ENCODE peak calls at places on chromosomes 4 and X, in ten cellular contexts. One of them, this sample, is unnamed.

GRCh38 chrX:18984381-18985185 is 669 bp upstream of the PHKA2 start:
- DNase-seq in NCI-H345: peak
- DNase-seq in GM23248: peak
- DNase-seq in AG08395: peak
- DNase-seq in endothelial cell: peak
- DNase-seq in brain microvascular endothelial cell: peak
- DNase-seq in glutamatergic neuron: peak
- DNase-seq in mesendoderm: peak
- DNase-seq in naive thymus-derived CD8-positive, alpha-beta T cell: peak
- DNase-seq in activated T-cell treated with anti-CD3 and anti-CD28 coated beads for 1 hour: peak
- DNase-seq in this sample: peak

GRCh38 chrX:120358687-120359086 is 3.2 kb upstream of the ATP1B4 start:
- DNase-seq in NCI-H345: peak
- DNase-seq in GM23248: peak
- DNase-seq in AG08395: peak
- DNase-seq in endothelial cell: no peak
- DNase-seq in brain microvascular endothelial cell: peak
- DNase-seq in glutamatergic neuron: peak
- DNase-seq in mesendoderm: no peak
- DNase-seq in naive thymus-derived CD8-positive, alpha-beta T cell: no peak
- DNase-seq in activated T-cell treated with anti-CD3 and anti-CD28 coated beads for 1 hour: no peak
- DNase-seq in this sample: peak

GRCh38 chr4:183812567-183812966 is 92.5 kb upstream of the STOX2 start:
- DNase-seq in NCI-H345: no peak
- DNase-seq in GM23248: no peak
- DNase-seq in AG08395: no peak
- DNase-seq in endothelial cell: no peak
- DNase-seq in brain microvascular endothelial cell: no peak
- DNase-seq in glutamatergic neuron: no peak
- DNase-seq in mesendoderm: no peak
- DNase-seq in naive thymus-derived CD8-positive, alpha-beta T cell: no peak
- DNase-seq in activated T-cell treated with anti-CD3 and anti-CD28 coated beads for 1 hour: no peak
- DNase-seq in this sample: no peak

GRCh38 chrX:17081535-17081934 is 135.1 kb downstream of the REPS2 start:
- DNase-seq in NCI-H345: no peak
- DNase-seq in GM23248: no peak
- DNase-seq in AG08395: no peak
- DNase-seq in endothelial cell: no peak
- DNase-seq in brain microvascular endothelial cell: no peak
- DNase-seq in glutamatergic neuron: no peak
- DNase-seq in mesendoderm: no peak
- DNase-seq in naive thymus-derived CD8-positive, alpha-beta T cell: no peak
- DNase-seq in activated T-cell treated with anti-CD3 and anti-CD28 coated beads for 1 hour: no peak
- DNase-seq in this sample: no peak

GRCh38 chr4:15809058-15809457 is 30.9 kb downstream of the CD38 start:
- DNase-seq in NCI-H345: no peak
- DNase-seq in GM23248: no peak
- DNase-seq in AG08395: no peak
- DNase-seq in endothelial cell: no peak
- DNase-seq in brain microvascular endothelial cell: no peak
- DNase-seq in glutamatergic neuron: no peak
- DNase-seq in mesendoderm: no peak
- DNase-seq in naive thymus-derived CD8-positive, alpha-beta T cell: no peak
- DNase-seq in activated T-cell treated with anti-CD3 and anti-CD28 coated beads for 1 hour: no peak
- DNase-seq in this sample: no peak

GRCh38 chrX:24343719-24344118 is 16.7 kb upstream of the SUPT20HL1 start:
- DNase-seq in NCI-H345: no peak
- DNase-seq in GM23248: no peak
- DNase-seq in AG08395: no peak
- DNase-seq in endothelial cell: no peak
- DNase-seq in brain microvascular endothelial cell: no peak
- DNase-seq in glutamatergic neuron: no peak
- DNase-seq in mesendoderm: no peak
- DNase-seq in naive thymus-derived CD8-positive, alpha-beta T cell: no peak
- DNase-seq in activated T-cell treated with anti-CD3 and anti-CD28 coated beads for 1 hour: no peak
- DNase-seq in this sample: no peak

GRCh38 chrX:130049821-130050220 is 60.5 kb downstream of the ELF4 start:
- DNase-seq in NCI-H345: no peak
- DNase-seq in GM23248: no peak
- DNase-seq in AG08395: no peak
- DNase-seq in endothelial cell: no peak
- DNase-seq in brain microvascular endothelial cell: no peak
- DNase-seq in glutamatergic neuron: no peak
- DNase-seq in mesendoderm: no peak
- DNase-seq in naive thymus-derived CD8-positive, alpha-beta T cell: no peak
- DNase-seq in activated T-cell treated with anti-CD3 and anti-CD28 coated beads for 1 hour: no peak
- DNase-seq in this sample: no peak

GRCh38 chr4:53595823-53596222 is 4.5 kb upstream of the LNX1 start:
- DNase-seq in NCI-H345: no peak
- DNase-seq in GM23248: no peak
- DNase-seq in AG08395: no peak
- DNase-seq in endothelial cell: no peak
- DNase-seq in brain microvascular endothelial cell: no peak
- DNase-seq in glutamatergic neuron: no peak
- DNase-seq in mesendoderm: no peak
- DNase-seq in naive thymus-derived CD8-positive, alpha-beta T cell: no peak
- DNase-seq in activated T-cell treated with anti-CD3 and anti-CD28 coated beads for 1 hour: no peak
- DNase-seq in this sample: no peak

GRCh38 chr4:114464873-114465272 is 133.7 kb upstream of the UGT8 start:
- DNase-seq in NCI-H345: no peak
- DNase-seq in GM23248: peak
- DNase-seq in AG08395: no peak
- DNase-seq in endothelial cell: no peak
- DNase-seq in brain microvascular endothelial cell: no peak
- DNase-seq in glutamatergic neuron: no peak
- DNase-seq in mesendoderm: no peak
- DNase-seq in naive thymus-derived CD8-positive, alpha-beta T cell: no peak
- DNase-seq in activated T-cell treated with anti-CD3 and anti-CD28 coated beads for 1 hour: no peak
- DNase-seq in this sample: peak

GRCh38 chr4:18935956-18936355 is 914.4 kb upstream of the LCORL start:
- DNase-seq in NCI-H345: no peak
- DNase-seq in GM23248: no peak
- DNase-seq in AG08395: no peak
- DNase-seq in endothelial cell: no peak
- DNase-seq in brain microvascular endothelial cell: no peak
- DNase-seq in glutamatergic neuron: no peak
- DNase-seq in mesendoderm: peak
- DNase-seq in naive thymus-derived CD8-positive, alpha-beta T cell: no peak
- DNase-seq in activated T-cell treated with anti-CD3 and anti-CD28 coated beads for 1 hour: no peak
- DNase-seq in this sample: no peak

GRCh38 chr4:121711263-121712000 is 14.7 kb upstream of the ANXA5 start:
- DNase-seq in NCI-H345: no peak
- DNase-seq in GM23248: peak
- DNase-seq in AG08395: peak
- DNase-seq in endothelial cell: peak
- DNase-seq in brain microvascular endothelial cell: peak
- DNase-seq in glutamatergic neuron: peak
- DNase-seq in mesendoderm: peak
- DNase-seq in naive thymus-derived CD8-positive, alpha-beta T cell: no peak
- DNase-seq in activated T-cell treated with anti-CD3 and anti-CD28 coated beads for 1 hour: no peak
- DNase-seq in this sample: peak

GRCh38 chr4:8528713-8529112 is 51.5 kb upstream of the GPR78 start:
- DNase-seq in NCI-H345: no peak
- DNase-seq in GM23248: peak
- DNase-seq in AG08395: no peak
- DNase-seq in endothelial cell: no peak
- DNase-seq in brain microvascular endothelial cell: peak
- DNase-seq in glutamatergic neuron: no peak
- DNase-seq in mesendoderm: no peak
- DNase-seq in naive thymus-derived CD8-positive, alpha-beta T cell: no peak
- DNase-seq in activated T-cell treated with anti-CD3 and anti-CD28 coated beads for 1 hour: no peak
- DNase-seq in this sample: peak

GRCh38 chrX:136582624-136583023 is 50.6 kb downstream of the VGLL1 start:
- DNase-seq in NCI-H345: no peak
- DNase-seq in GM23248: no peak
- DNase-seq in AG08395: no peak
- DNase-seq in endothelial cell: no peak
- DNase-seq in brain microvascular endothelial cell: no peak
- DNase-seq in glutamatergic neuron: no peak
- DNase-seq in mesendoderm: no peak
- DNase-seq in naive thymus-derived CD8-positive, alpha-beta T cell: no peak
- DNase-seq in activated T-cell treated with anti-CD3 and anti-CD28 coated beads for 1 hour: no peak
- DNase-seq in this sample: no peak

GRCh38 chr4:176277162-176277904 is 8.3 kb upstream of the ASB5 start:
- DNase-seq in NCI-H345: peak
- DNase-seq in GM23248: peak
- DNase-seq in AG08395: peak
- DNase-seq in endothelial cell: peak
- DNase-seq in brain microvascular endothelial cell: peak
- DNase-seq in glutamatergic neuron: peak
- DNase-seq in mesendoderm: peak
- DNase-seq in naive thymus-derived CD8-positive, alpha-beta T cell: no peak
- DNase-seq in activated T-cell treated with anti-CD3 and anti-CD28 coated beads for 1 hour: no peak
- DNase-seq in this sample: peak

GRCh38 chrX:109797311-109797975 is 64.4 kb upstream of the ACSL4 start:
- DNase-seq in NCI-H345: no peak
- DNase-seq in GM23248: peak
- DNase-seq in AG08395: peak
- DNase-seq in endothelial cell: no peak
- DNase-seq in brain microvascular endothelial cell: no peak
- DNase-seq in glutamatergic neuron: no peak
- DNase-seq in mesendoderm: no peak
- DNase-seq in naive thymus-derived CD8-positive, alpha-beta T cell: no peak
- DNase-seq in activated T-cell treated with anti-CD3 and anti-CD28 coated beads for 1 hour: no peak
- DNase-seq in this sample: peak

GRCh38 chr4:80237992-80238391 is 28.5 kb upstream of the FGF5 start:
- DNase-seq in NCI-H345: no peak
- DNase-seq in GM23248: peak
- DNase-seq in AG08395: peak
- DNase-seq in endothelial cell: no peak
- DNase-seq in brain microvascular endothelial cell: peak
- DNase-seq in glutamatergic neuron: no peak
- DNase-seq in mesendoderm: no peak
- DNase-seq in naive thymus-derived CD8-positive, alpha-beta T cell: no peak
- DNase-seq in activated T-cell treated with anti-CD3 and anti-CD28 coated beads for 1 hour: no peak
- DNase-seq in this sample: peak

GRCh38 chr4:182449186-182449880 is 206.1 kb downstream of the TENM3 start:
- DNase-seq in NCI-H345: peak
- DNase-seq in GM23248: no peak
- DNase-seq in AG08395: peak
- DNase-seq in endothelial cell: peak
- DNase-seq in brain microvascular endothelial cell: peak
- DNase-seq in glutamatergic neuron: no peak
- DNase-seq in mesendoderm: peak
- DNase-seq in naive thymus-derived CD8-positive, alpha-beta T cell: no peak
- DNase-seq in activated T-cell treated with anti-CD3 and anti-CD28 coated beads for 1 hour: no peak
- DNase-seq in this sample: peak

GRCh38 chr4:56909083-56909981 is 1.6 kb downstream of the REST start:
- DNase-seq in NCI-H345: no peak
- DNase-seq in GM23248: peak
- DNase-seq in AG08395: peak
- DNase-seq in endothelial cell: peak
- DNase-seq in brain microvascular endothelial cell: peak
- DNase-seq in glutamatergic neuron: peak
- DNase-seq in mesendoderm: peak
- DNase-seq in naive thymus-derived CD8-positive, alpha-beta T cell: peak
- DNase-seq in activated T-cell treated with anti-CD3 and anti-CD28 coated beads for 1 hour: peak
- DNase-seq in this sample: peak

GRCh38 chr4:39706334-39706733 is 8.4 kb downstream of the UBE2K start:
- DNase-seq in NCI-H345: no peak
- DNase-seq in GM23248: peak
- DNase-seq in AG08395: peak
- DNase-seq in endothelial cell: no peak
- DNase-seq in brain microvascular endothelial cell: peak
- DNase-seq in glutamatergic neuron: no peak
- DNase-seq in mesendoderm: peak
- DNase-seq in naive thymus-derived CD8-positive, alpha-beta T cell: no peak
- DNase-seq in activated T-cell treated with anti-CD3 and anti-CD28 coated beads for 1 hour: no peak
- DNase-seq in this sample: peak

GRCh38 chrX:104427693-104428092 is 138.3 kb upstream of the IL1RAPL2 start:
- DNase-seq in NCI-H345: no peak
- DNase-seq in GM23248: no peak
- DNase-seq in AG08395: no peak
- DNase-seq in endothelial cell: no peak
- DNase-seq in brain microvascular endothelial cell: no peak
- DNase-seq in glutamatergic neuron: no peak
- DNase-seq in mesendoderm: no peak
- DNase-seq in naive thymus-derived CD8-positive, alpha-beta T cell: no peak
- DNase-seq in activated T-cell treated with anti-CD3 and anti-CD28 coated beads for 1 hour: no peak
- DNase-seq in this sample: no peak

GRCh38 chrX:112163916-112164315 is 81.3 kb upstream of the TRPC5 start:
- DNase-seq in NCI-H345: no peak
- DNase-seq in GM23248: peak
- DNase-seq in AG08395: peak
- DNase-seq in endothelial cell: no peak
- DNase-seq in brain microvascular endothelial cell: no peak
- DNase-seq in glutamatergic neuron: no peak
- DNase-seq in mesendoderm: no peak
- DNase-seq in naive thymus-derived CD8-positive, alpha-beta T cell: no peak
- DNase-seq in activated T-cell treated with anti-CD3 and anti-CD28 coated beads for 1 hour: no peak
- DNase-seq in this sample: peak

GRCh38 chrX:118116308-118117068 is at the start of gene KLHL13:
- DNase-seq in NCI-H345: peak
- DNase-seq in GM23248: peak
- DNase-seq in AG08395: peak
- DNase-seq in endothelial cell: peak
- DNase-seq in brain microvascular endothelial cell: no peak
- DNase-seq in glutamatergic neuron: peak
- DNase-seq in mesendoderm: peak
- DNase-seq in naive thymus-derived CD8-positive, alpha-beta T cell: peak
- DNase-seq in activated T-cell treated with anti-CD3 and anti-CD28 coated beads for 1 hour: peak
- DNase-seq in this sample: peak

GRCh38 chrX:150692837-150693781 is at the start of gene MTMR1:
- DNase-seq in NCI-H345: peak
- DNase-seq in GM23248: peak
- DNase-seq in AG08395: no peak
- DNase-seq in endothelial cell: peak
- DNase-seq in brain microvascular endothelial cell: no peak
- DNase-seq in glutamatergic neuron: peak
- DNase-seq in mesendoderm: peak
- DNase-seq in naive thymus-derived CD8-positive, alpha-beta T cell: peak
- DNase-seq in activated T-cell treated with anti-CD3 and anti-CD28 coated beads for 1 hour: peak
- DNase-seq in this sample: peak

GRCh38 chr4:61273237-61273636 is 73.1 kb downstream of the ADGRL3 start:
- DNase-seq in NCI-H345: no peak
- DNase-seq in GM23248: no peak
- DNase-seq in AG08395: no peak
- DNase-seq in endothelial cell: no peak
- DNase-seq in brain microvascular endothelial cell: peak
- DNase-seq in glutamatergic neuron: no peak
- DNase-seq in mesendoderm: no peak
- DNase-seq in naive thymus-derived CD8-positive, alpha-beta T cell: no peak
- DNase-seq in activated T-cell treated with anti-CD3 and anti-CD28 coated beads for 1 hour: no peak
- DNase-seq in this sample: no peak

GRCh38 chr4:132737344-132737743 is 411.8 kb upstream of the PCDH10 start:
- DNase-seq in NCI-H345: no peak
- DNase-seq in GM23248: no peak
- DNase-seq in AG08395: no peak
- DNase-seq in endothelial cell: no peak
- DNase-seq in brain microvascular endothelial cell: no peak
- DNase-seq in glutamatergic neuron: peak
- DNase-seq in mesendoderm: peak
- DNase-seq in naive thymus-derived CD8-positive, alpha-beta T cell: no peak
- DNase-seq in activated T-cell treated with anti-CD3 and anti-CD28 coated beads for 1 hour: no peak
- DNase-seq in this sample: no peak

GRCh38 chrX:22392176-22392814 is 119.6 kb downstream of the CBLL2 start:
- DNase-seq in NCI-H345: no peak
- DNase-seq in GM23248: peak
- DNase-seq in AG08395: no peak
- DNase-seq in endothelial cell: no peak
- DNase-seq in brain microvascular endothelial cell: peak
- DNase-seq in glutamatergic neuron: no peak
- DNase-seq in mesendoderm: no peak
- DNase-seq in naive thymus-derived CD8-positive, alpha-beta T cell: no peak
- DNase-seq in activated T-cell treated with anti-CD3 and anti-CD28 coated beads for 1 hour: no peak
- DNase-seq in this sample: no peak

GRCh38 chrX:72304877-72305276 is 837 bp downstream of the CITED1 start:
- DNase-seq in NCI-H345: no peak
- DNase-seq in GM23248: peak
- DNase-seq in AG08395: no peak
- DNase-seq in endothelial cell: no peak
- DNase-seq in brain microvascular endothelial cell: no peak
- DNase-seq in glutamatergic neuron: peak
- DNase-seq in mesendoderm: no peak
- DNase-seq in naive thymus-derived CD8-positive, alpha-beta T cell: no peak
- DNase-seq in activated T-cell treated with anti-CD3 and anti-CD28 coated beads for 1 hour: no peak
- DNase-seq in this sample: peak

GRCh38 chrX:109959356-109959871 is 43.5 kb upstream of the TMEM164 start:
- DNase-seq in NCI-H345: no peak
- DNase-seq in GM23248: peak
- DNase-seq in AG08395: no peak
- DNase-seq in endothelial cell: no peak
- DNase-seq in brain microvascular endothelial cell: no peak
- DNase-seq in glutamatergic neuron: no peak
- DNase-seq in mesendoderm: no peak
- DNase-seq in naive thymus-derived CD8-positive, alpha-beta T cell: no peak
- DNase-seq in activated T-cell treated with anti-CD3 and anti-CD28 coated beads for 1 hour: no peak
- DNase-seq in this sample: peak